ENCODE peak calls at places on chromosomes 12 and 14, in four cellular contexts. H, N, D and Z are unnamed samples.

GRCh38 chr12:34208331-34209258 is 186.3 kb downstream of the ALG10 start:
- DNase-seq in D (no peak), N (no peak), H (no peak), Z (no peak)

GRCh38 chr12:93502802-93503623 is 35.7 kb downstream of the MRPL42 start:
- DNase-seq in D (peak), H (peak), N (peak), Z (no peak)

GRCh38 chr14:53217283-53217994 is 64.3 kb upstream of the DDHD1 start:
- DNase-seq in D (peak), N (peak), H (peak), Z (peak)

GRCh38 chr14:100846309-100846859 is 20.5 kb downstream of the MEG3 start:
- DNase-seq in N (no peak), H (no peak), D (no peak), Z (no peak)

GRCh38 chr12:128381537-128381936 is 114.6 kb downstream of the TMEM132C start:
- DNase-seq in H (peak), D (no peak), N (no peak), Z (no peak)

GRCh38 chr12:9244894-9245293 is 36.7 kb upstream of the PZP start:
- DNase-seq in D (no peak), H (no peak), N (no peak), Z (no peak)

GRCh38 chr12:62525306-62525705 is 58.7 kb downstream of the MON2 start:
- DNase-seq in H (no peak), D (no peak), N (no peak), Z (no peak)

GRCh38 chr12:52119398-52120254 is 40.1 kb downstream of the SMIM41 start:
- DNase-seq in N (peak), H (peak), D (peak), Z (no peak)

GRCh38 chr14:20327005-20327869 is 5.8 kb downstream of the CCNB1IP1 start:
- DNase-seq in H (peak), N (peak), D (no peak), Z (no peak)

GRCh38 chr12:62631531-62632520 is 165.2 kb downstream of the MON2 start:
- DNase-seq in D (peak), N (no peak), H (peak), Z (peak)

GRCh38 chr14:98909251-98909944 is 362.6 kb downstream of the BCL11B start:
- DNase-seq in H (no peak), D (no peak), N (peak), Z (no peak)

GRCh38 chr12:51368640-51369517 is 22.3 kb downstream of the GALNT6 start:
- DNase-seq in D (peak), H (no peak), N (no peak), Z (peak)

GRCh38 chr12:5511644-5512584 is 80.0 kb downstream of the NTF3 start:
- DNase-seq in N (peak), D (peak), H (peak), Z (no peak)

GRCh38 chr14:90375934-90376333 is 20.9 kb upstream of the CALM1 start:
- DNase-seq in N (no peak), D (no peak), H (no peak), Z (no peak)

GRCh38 chr12:67449591-67450052 is 180.5 kb downstream of the CAND1 start:
- DNase-seq in H (no peak), D (no peak), N (no peak), Z (no peak)

GRCh38 chr12:121578230-121579189 is 2.3 kb downstream of the KDM2B start:
- DNase-seq in H (peak), D (peak), N (no peak), Z (peak)
- H3K27ac ChIP-seq in H (peak), D (peak), N (no peak), Z (peak)

DNA sequence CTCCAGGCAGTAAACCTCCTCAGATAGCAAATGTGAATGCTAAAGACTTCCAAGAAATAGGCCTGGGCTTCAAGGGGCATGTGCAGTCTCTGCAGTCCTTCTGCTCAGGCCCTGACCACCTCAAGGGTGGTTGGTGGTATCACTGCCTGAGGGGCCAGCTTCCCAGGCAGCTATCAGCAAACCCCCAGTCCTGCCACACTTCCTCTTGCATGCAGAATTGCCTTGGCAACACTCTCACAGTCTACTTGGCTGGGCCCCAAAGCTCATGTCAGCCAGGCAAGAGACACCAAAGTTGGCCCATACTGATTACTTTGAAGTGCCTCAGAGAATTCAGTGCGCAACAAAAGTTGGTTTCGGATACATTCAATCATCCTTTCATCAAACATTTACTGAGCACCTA is 3.5 kb upstream of the ASB8 start:
- DNase-seq in H (no peak), N (no peak), D (no peak), Z (no peak)
- H3K27ac ChIP-seq in H (no peak), N (no peak), D (no peak), Z (no peak)

DNA sequence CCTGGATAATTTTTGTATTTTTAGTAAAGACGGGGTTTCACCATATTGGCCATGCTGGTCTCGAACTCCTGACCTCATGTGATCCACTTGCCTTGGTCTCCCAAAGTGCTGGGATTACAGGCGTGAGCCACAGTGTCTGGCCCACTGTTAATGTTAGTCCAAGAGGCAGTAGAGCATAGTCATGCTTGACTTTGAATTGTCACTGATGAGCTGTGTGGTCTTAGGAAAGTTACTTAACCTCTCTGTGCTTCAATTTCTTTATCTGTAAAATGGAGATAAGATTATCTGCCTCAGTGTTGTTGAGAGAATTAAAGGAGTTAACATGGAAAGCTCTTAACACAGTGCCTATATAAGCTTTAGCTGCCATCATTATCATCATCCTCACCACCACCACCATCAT is 78.1 kb downstream of the TBX3 start:
- DNase-seq in D (no peak), H (no peak), N (no peak), Z (no peak)
- H3K27ac ChIP-seq in D (no peak), H (no peak), N (no peak), Z (no peak)

GRCh38 chr12:64008596-64008995 is 164.1 kb downstream of the SRGAP1 start:
- DNase-seq in D (no peak), H (no peak), N (no peak), Z (no peak)

GRCh38 chr12:64006211-64006610 is 161.7 kb downstream of the SRGAP1 start:
- DNase-seq in D (no peak), N (no peak), H (peak), Z (no peak)

GRCh38 chr12:64009321-64010068 is 165.0 kb downstream of the SRGAP1 start:
- DNase-seq in H (no peak), D (no peak), N (no peak), Z (no peak)

GRCh38 chr12:64007853-64008252 is 163.4 kb downstream of the SRGAP1 start:
- DNase-seq in H (peak), D (no peak), N (no peak), Z (no peak)

DNA sequence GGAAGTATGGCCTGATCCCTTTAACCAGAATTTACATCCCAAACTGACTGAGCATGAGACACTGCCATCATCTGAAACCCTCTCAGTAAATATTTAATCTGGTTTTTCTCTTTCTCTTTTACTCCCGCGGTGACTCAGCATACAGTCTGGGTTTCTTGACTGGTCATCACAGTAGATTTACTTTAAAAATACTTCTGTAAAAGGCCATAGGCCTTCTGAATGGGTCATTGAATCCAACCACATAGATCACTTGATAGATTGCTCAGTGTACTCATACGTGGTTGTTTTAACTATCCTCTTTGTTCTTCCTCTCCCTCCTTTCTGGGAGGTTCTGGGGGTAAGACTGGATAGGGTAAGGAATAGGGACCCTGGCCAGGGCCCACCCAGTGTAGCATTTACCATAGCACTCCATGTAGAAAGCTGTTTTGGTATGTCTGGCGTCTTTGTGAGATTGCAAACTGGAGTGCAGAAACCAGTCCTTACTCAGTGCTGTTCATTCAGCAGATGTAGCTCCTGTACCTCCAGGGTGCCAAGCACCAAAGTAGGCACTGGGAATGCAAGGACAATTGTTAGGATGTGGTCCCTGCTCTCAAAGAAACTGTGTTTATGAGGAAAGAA is 165.7 kb downstream of the SRGAP1 start:
- DNase-seq in H (no peak), N (no peak), D (no peak), Z (no peak)
- H3K27ac ChIP-seq in H (no peak), N (no peak), D (no peak), Z (no peak)

DNA sequence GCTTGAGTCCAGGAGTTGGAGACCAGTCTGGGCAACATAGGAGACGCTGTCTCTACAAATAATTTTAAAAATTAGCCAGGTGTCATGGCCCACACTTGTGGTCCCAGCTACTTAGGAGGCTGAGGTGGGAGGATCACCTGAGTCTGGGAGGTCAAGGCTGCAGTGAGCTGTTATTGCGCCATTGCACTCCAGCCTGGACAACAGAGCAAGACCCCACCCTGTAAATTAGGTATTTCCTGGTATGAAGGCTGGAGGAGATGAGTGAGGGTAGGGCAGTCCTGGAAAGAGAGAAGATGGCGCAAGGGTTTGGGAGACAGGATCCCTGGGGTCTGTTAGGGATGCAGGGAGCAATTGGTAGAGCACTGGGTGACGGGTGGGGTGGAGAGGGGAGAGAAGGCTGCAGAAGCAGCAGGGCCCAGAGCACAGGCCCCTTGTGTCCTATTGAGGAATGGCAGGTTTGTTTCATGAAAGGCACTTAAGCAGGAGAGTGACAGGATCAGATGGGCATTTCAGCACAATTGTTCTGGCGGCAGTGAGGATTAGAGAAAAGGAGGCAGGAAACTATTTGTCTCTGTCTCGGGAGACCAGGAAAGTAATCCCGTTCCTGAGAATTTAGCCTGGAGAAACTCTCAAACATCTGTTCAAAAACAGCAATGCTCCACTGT is 47.2 kb upstream of the KTN1 start:
- DNase-seq in N (no peak), H (peak), D (no peak), Z (no peak)
- H3K27ac ChIP-seq in N (no peak), H (no peak), D (no peak), Z (no peak)

GRCh38 chr12:124466200-124467128 is 100.9 kb downstream of the NCOR2 start:
- DNase-seq in H (no peak), D (peak), N (no peak), Z (peak)

GRCh38 chr12:124463341-124463861 is 104.0 kb downstream of the NCOR2 start:
- DNase-seq in D (no peak), H (no peak), N (no peak), Z (peak)

GRCh38 chr12:124464062-124464461 is 103.3 kb downstream of the NCOR2 start:
- DNase-seq in H (no peak), D (no peak), N (no peak), Z (no peak)

GRCh38 chr12:124464830-124465229 is 102.6 kb downstream of the NCOR2 start:
- DNase-seq in D (no peak), H (no peak), N (no peak), Z (no peak)

GRCh38 chr12:124465473-124465872 is 101.9 kb downstream of the NCOR2 start:
- DNase-seq in D (no peak), N (no peak), H (no peak), Z (no peak)
- H3K27ac ChIP-seq in D (no peak), N (no peak), H (no peak), Z (no peak)

GRCh38 chr14:103520657-103521437 is 1.8 kb downstream of the CKB start:
- DNase-seq in N (peak), D (peak), H (peak), Z (peak)
- H3K27ac ChIP-seq in N (peak), D (peak), H (no peak), Z (peak)